ENCODE peak calls at places on chromosomes 4 and X, in five cellular contexts. U, H, D, N and B are unnamed samples.
A peak's percentile ranks its signal among the peaks of the same experiment; 100 is the strongest.

GRCh38 chr4:78397292-78397630 is 154.3 kb upstream of the ANXA3 start:
- DNase-seq in U (no peak), H (no peak), D (no peak), N (no peak), B (no peak)

GRCh38 chr4:70334681-70335080 is at the start of gene CABS1:
- DNase-seq in U (no peak), H (no peak), D (no peak), N (no peak), B (no peak)

GRCh38 chr4:139978692-139979091 is 175.3 kb downstream of the MAML3 start:
- DNase-seq in U (no peak), H (no peak), D (no peak), N (no peak), B (no peak)

GRCh38 chrX:46341767-46342322 is 203.4 kb downstream of the ZNF674 start:
- DNase-seq in U (no peak), H (no peak), D (no peak), N (no peak), B (no peak)

GRCh38 chrX:37846141-37846540 is 1.2 kb downstream of the DYNLT3 start:
- DNase-seq in U (no peak), H (no peak), D (no peak), N (no peak), B (no peak)

GRCh38 chr4:100977746-100978397 is 369.5 kb downstream of the PPP3CA start:
- DNase-seq in U (no peak), H (no peak), D (no peak), N (no peak), B (no peak)

GRCh38 chr4:38132140-38132673 is 172.0 kb downstream of the PTTG2 start:
- DNase-seq in U (no peak), H (peak; percentile 66), D (no peak), N (no peak), B (peak; percentile 60)

GRCh38 chr4:152351080-152351479 is 184.8 kb downstream of the FBXW7 start:
- DNase-seq in U (no peak), H (no peak), D (no peak), N (no peak), B (no peak)

GRCh38 chr4:177159600-177159999 is 150.1 kb upstream of the NEIL3 start:
- DNase-seq in U (no peak), H (no peak), D (no peak), N (no peak), B (no peak)

GRCh38 chr4:119570401-119570800 is 58.2 kb downstream of the PDE5A start:
- DNase-seq in U (no peak), H (no peak), D (no peak), N (no peak), B (no peak)

GRCh38 chr4:112214397-112215264 is 17.0 kb upstream of the AP1AR start:
- DNase-seq in U (peak; percentile 46), H (no peak), D (no peak), N (no peak), B (no peak)

GRCh38 chr4:139656614-139657486 is 8.8 kb upstream of the MGST2 start:
- DNase-seq in U (peak; percentile 56), H (no peak), D (peak; percentile 30), N (peak; percentile 58), B (peak; percentile 75)

GRCh38 chr4:54234497-54235205 is 5.6 kb downstream of the PDGFRA start:
- DNase-seq in U (no peak), H (no peak), D (no peak), N (no peak), B (no peak)

GRCh38 chr4:1289232-1290164 is at the start of gene MAEA:
- DNase-seq in U (peak; percentile 98), H (peak; percentile 96), D (peak; percentile 98), N (peak; percentile 97), B (peak; percentile 97)

GRCh38 chr4:24001486-24001885 is 111.6 kb upstream of the PPARGC1A start:
- DNase-seq in U (no peak), H (no peak), D (no peak), N (no peak), B (no peak)

GRCh38 chr4:156547891-156548290 is 423.7 kb downstream of the PDGFC start:
- DNase-seq in U (no peak), H (no peak), D (no peak), N (no peak), B (no peak)

GRCh38 chr4:103019319-103020124 is at the start of gene SLC9B1:
- DNase-seq in U (peak; percentile 66), H (peak; percentile 97), D (peak; percentile 95), N (peak; percentile 97), B (peak; percentile 96)

GRCh38 chr4:177194906-177195305 is 114.8 kb upstream of the NEIL3 start:
- DNase-seq in U (no peak), H (no peak), D (no peak), N (no peak), B (no peak)

GRCh38 chrX:154098551-154098950 is 1.0 kb upstream of the MECP2 start:
- DNase-seq in U (no peak), H (no peak), D (no peak), N (no peak), B (no peak)

GRCh38 chr4:3030551-3031356 is 43.6 kb downstream of the HTT-AS start:
- DNase-seq in U (no peak), H (no peak), D (no peak), N (no peak), B (no peak)

GRCh38 chr4:76758996-76759395 is 138.9 kb downstream of the SOWAHB start:
- DNase-seq in U (no peak), H (no peak), D (no peak), N (no peak), B (no peak)

GRCh38 chr4:183408791-183409190 is 35.6 kb upstream of the CDKN2AIP start:
- DNase-seq in U (no peak), H (no peak), D (no peak), N (no peak), B (no peak)

GRCh38 chrX:103861200-103861599 is 29.1 kb upstream of the RAB9B start:
- DNase-seq in U (no peak), H (no peak), D (no peak), N (no peak), B (no peak)

GRCh38 chr4:116668190-116668589 is 417.2 kb downstream of the TRAM1L1 start:
- DNase-seq in U (no peak), H (no peak), D (no peak), N (no peak), B (no peak)

GRCh38 chr4:144514736-144515135 is 131.2 kb upstream of the HHIP start:
- DNase-seq in U (no peak), H (no peak), D (no peak), N (no peak), B (no peak)

GRCh38 chrX:137424679-137425078 is 141.2 kb upstream of the ZIC3 start:
- DNase-seq in U (no peak), H (no peak), D (no peak), N (no peak), B (no peak)

GRCh38 chr4:20391224-20391623 is 139.5 kb downstream of the SLIT2 start:
- DNase-seq in U (no peak), H (no peak), D (no peak), N (no peak), B (no peak)

GRCh38 chr4:11505225-11505971 is 76.7 kb upstream of the HS3ST1 start:
- DNase-seq in U (no peak), H (no peak), D (no peak), N (no peak), B (no peak)

GRCh38 chr4:106914223-106914622 is 121.9 kb downstream of the DKK2 start:
- DNase-seq in U (no peak), H (no peak), D (no peak), N (no peak), B (no peak)

GRCh38 chrX:111756486-111756885 is 75.5 kb downstream of the ALG13 start:
- DNase-seq in U (no peak), H (no peak), D (no peak), N (no peak), B (no peak)

GRCh38 chr4:138845664-138846063 is 169.9 kb upstream of the NOCT start:
- DNase-seq in U (no peak), H (no peak), D (no peak), N (no peak), B (no peak)

GRCh38 chrX:77628294-77629025 is 157.6 kb downstream of the ATRX start:
- DNase-seq in U (no peak), H (no peak), D (no peak), N (no peak), B (no peak)

GRCh38 chr4:15457401-15458201 is 12.1 kb upstream of the CC2D2A start:
- DNase-seq in U (no peak), H (no peak), D (no peak), N (no peak), B (no peak)

GRCh38 chr4:94934201-94934600 is 176.4 kb downstream of the BMPR1B start:
- DNase-seq in U (no peak), H (no peak), D (no peak), N (no peak), B (no peak)

GRCh38 chr4:79599691-79600090 is 191.7 kb upstream of the GK2 start:
- DNase-seq in U (no peak), H (no peak), D (no peak), N (no peak), B (peak; percentile 18)
- H3K27ac ChIP-seq in U (no peak overlapping the region), H (peak overlapping the region; percentile 81), D (no peak overlapping the region), N (no peak overlapping the region), B (peak overlapping the region; percentile 43)

DNA sequence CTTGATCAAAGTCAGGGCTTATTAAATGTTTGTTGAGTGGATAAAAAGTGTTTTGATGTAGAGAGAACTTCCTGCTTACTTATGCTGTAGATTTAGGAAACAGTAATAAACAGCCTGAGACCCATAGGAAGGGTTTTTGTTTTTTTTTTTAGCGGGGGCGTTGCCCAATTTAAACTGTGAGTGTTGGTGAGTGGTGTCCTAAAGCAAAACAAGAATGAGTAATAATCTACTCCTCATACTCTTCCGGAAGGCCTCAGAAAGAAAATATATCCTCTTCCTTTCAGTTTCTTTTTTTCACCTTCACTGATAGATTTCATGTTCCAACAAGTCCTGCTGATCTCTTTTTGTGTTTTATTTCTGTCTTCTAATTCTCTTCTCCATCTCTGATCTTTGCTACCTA is 104.4 kb upstream of the SCML1 start:
- DNase-seq in U (no peak), H (no peak), D (no peak), N (no peak), B (no peak)
- H3K4me3 ChIP-seq in U (no peak overlapping the region), H (no peak overlapping the region), D (no peak overlapping the region), N (no peak overlapping the region), B (no peak overlapping the region)

DNA sequence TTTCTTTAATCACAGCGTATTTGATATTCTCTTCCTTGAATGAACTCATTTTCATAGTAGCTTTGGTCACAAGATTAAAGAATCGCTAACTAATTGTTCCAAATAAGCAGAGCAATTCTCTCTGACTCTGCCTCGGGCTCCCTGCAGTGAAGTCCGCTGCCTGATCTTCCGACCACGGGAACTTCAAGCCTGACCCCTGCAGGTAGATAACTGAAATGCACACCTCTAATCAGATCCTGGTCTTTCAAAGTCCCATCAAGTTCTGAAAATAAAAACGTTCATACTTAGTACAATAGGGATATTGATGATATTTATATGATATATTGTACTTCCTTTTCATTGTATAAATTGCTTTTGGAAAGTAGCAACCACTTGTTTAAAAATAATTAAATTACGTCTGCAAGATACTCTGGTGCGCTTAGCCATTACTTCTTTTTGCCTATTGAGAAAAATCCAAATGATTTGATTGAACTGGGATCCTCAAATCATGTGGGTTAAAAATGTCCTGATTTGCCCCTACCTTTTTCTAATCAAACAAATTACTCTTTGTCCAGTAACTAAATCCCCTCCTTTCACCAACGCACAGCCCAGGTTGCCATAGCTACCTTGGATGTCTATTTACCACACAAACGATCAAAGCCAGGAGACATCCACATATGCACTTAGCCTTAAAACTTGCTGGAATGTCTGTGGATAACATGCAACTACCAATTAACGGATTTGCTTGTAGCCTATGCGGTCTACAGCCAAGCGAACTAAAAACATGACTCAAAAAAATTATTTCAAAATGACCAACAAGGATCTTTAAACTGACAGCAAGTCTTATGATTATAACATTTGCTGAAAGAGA is 4.2 kb downstream of the MID1 start:
- DNase-seq in U (no peak), H (peak; percentile 23), D (no peak), N (peak; percentile 35), B (peak; percentile 65)
- H3K27ac ChIP-seq in U (peak overlapping the region; percentile 76), H (no peak overlapping the region), D (peak overlapping the region; percentile 16), N (peak overlapping the region; percentile 50), B (no peak overlapping the region)

GRCh38 chr4:121693450-121693849 is 3.3 kb downstream of the ANXA5 start:
- DNase-seq in U (no peak), H (no peak), D (no peak), N (no peak), B (no peak)
- H3K4me3 ChIP-seq in U (no peak overlapping the region), H (no peak overlapping the region), D (peak overlapping the region; percentile 3), N (no peak overlapping the region), B (no peak overlapping the region)